ENCODE peak calls at places on chromosome 20, in eight cellular contexts. One of them, this sample, is unnamed.
A peak's percentile ranks its signal among the peaks of the same experiment; 100 is the strongest.

GRCh38 chr20:54340667-54341081 is 132.8 kb downstream of the PFDN4 start:
- DNase-seq in DMS153: no peak
- DNase-seq in fibroblast of villous mesenchyme: peak; percentile 35
- DNase-seq in T-helper 1 cell: no peak
- DNase-seq in activated CD4-positive, alpha-beta T cell treated with anti-CD3 and anti-CD28 coated beads, Interleukin-2, amount 50 U/mL, for 1 hour: no peak
- DNase-seq in hypothalamus: no peak
- DNase-seq in choroid plexus epithelial cell: peak; percentile 61
- DNase-seq in stomach: no peak
- DNase-seq in this sample: no peak

GRCh38 chr20:19074828-19075516 is 137.5 kb upstream of the SLC24A3 start:
- DNase-seq in DMS153: no peak
- DNase-seq in fibroblast of villous mesenchyme: no peak
- DNase-seq in T-helper 1 cell: no peak
- DNase-seq in activated CD4-positive, alpha-beta T cell treated with anti-CD3 and anti-CD28 coated beads, Interleukin-2, amount 50 U/mL, for 1 hour: peak; percentile 8
- DNase-seq in hypothalamus: no peak
- DNase-seq in choroid plexus epithelial cell: no peak
- DNase-seq in stomach: no peak
- DNase-seq in this sample: no peak

GRCh38 chr20:10673831-10674683 is at the start of gene JAG1:
- DNase-seq in DMS153: peak; percentile 85
- DNase-seq in fibroblast of villous mesenchyme: peak; percentile 94
- DNase-seq in T-helper 1 cell: peak; percentile 8
- DNase-seq in activated CD4-positive, alpha-beta T cell treated with anti-CD3 and anti-CD28 coated beads, Interleukin-2, amount 50 U/mL, for 1 hour: peak; percentile 26
- DNase-seq in hypothalamus: peak; percentile 92
- DNase-seq in choroid plexus epithelial cell: peak; percentile 97
- DNase-seq in stomach: peak; percentile 98
- DNase-seq in this sample: no peak

GRCh38 chr20:32463642-32464400 is 105.7 kb downstream of the ASXL1 start:
- DNase-seq in DMS153: no peak
- DNase-seq in fibroblast of villous mesenchyme: peak; percentile 49
- DNase-seq in T-helper 1 cell: no peak
- DNase-seq in activated CD4-positive, alpha-beta T cell treated with anti-CD3 and anti-CD28 coated beads, Interleukin-2, amount 50 U/mL, for 1 hour: no peak
- DNase-seq in hypothalamus: peak; percentile 91
- DNase-seq in choroid plexus epithelial cell: no peak
- DNase-seq in stomach: peak; percentile 83
- DNase-seq in this sample: no peak

GRCh38 chr20:25622049-25622448 is 1.8 kb downstream of the NANP start:
- DNase-seq in DMS153: no peak
- DNase-seq in fibroblast of villous mesenchyme: no peak
- DNase-seq in T-helper 1 cell: no peak
- DNase-seq in activated CD4-positive, alpha-beta T cell treated with anti-CD3 and anti-CD28 coated beads, Interleukin-2, amount 50 U/mL, for 1 hour: no peak
- DNase-seq in hypothalamus: no peak
- DNase-seq in choroid plexus epithelial cell: no peak
- DNase-seq in stomach: no peak
- DNase-seq in this sample: no peak

GRCh38 chr20:59253779-59254319 is 46.6 kb upstream of the EDN3 start:
- DNase-seq in DMS153: no peak
- DNase-seq in fibroblast of villous mesenchyme: no peak
- DNase-seq in T-helper 1 cell: peak; percentile 11
- DNase-seq in activated CD4-positive, alpha-beta T cell treated with anti-CD3 and anti-CD28 coated beads, Interleukin-2, amount 50 U/mL, for 1 hour: peak; percentile 24
- DNase-seq in hypothalamus: no peak
- DNase-seq in choroid plexus epithelial cell: no peak
- DNase-seq in stomach: no peak
- DNase-seq in this sample: no peak

GRCh38 chr20:37202267-37202943 is 23.1 kb upstream of the MROH8 start:
- DNase-seq in DMS153: no peak
- DNase-seq in fibroblast of villous mesenchyme: peak; percentile 97
- DNase-seq in T-helper 1 cell: no peak
- DNase-seq in activated CD4-positive, alpha-beta T cell treated with anti-CD3 and anti-CD28 coated beads, Interleukin-2, amount 50 U/mL, for 1 hour: peak; percentile 12
- DNase-seq in hypothalamus: no peak
- DNase-seq in choroid plexus epithelial cell: peak; percentile 98
- DNase-seq in stomach: no peak
- DNase-seq in this sample: no peak

GRCh38 chr20:60206259-60206658 is 248.0 kb downstream of the CDH26 start:
- DNase-seq in DMS153: peak; percentile 6
- DNase-seq in fibroblast of villous mesenchyme: peak; percentile 32
- DNase-seq in T-helper 1 cell: no peak
- DNase-seq in activated CD4-positive, alpha-beta T cell treated with anti-CD3 and anti-CD28 coated beads, Interleukin-2, amount 50 U/mL, for 1 hour: no peak
- DNase-seq in hypothalamus: no peak
- DNase-seq in choroid plexus epithelial cell: peak; percentile 37
- DNase-seq in stomach: no peak
- DNase-seq in this sample: no peak

GRCh38 chr20:18837710-18838109 is 24.1 kb downstream of the SCP2D1 start:
- DNase-seq in DMS153: no peak
- DNase-seq in fibroblast of villous mesenchyme: no peak
- DNase-seq in T-helper 1 cell: no peak
- DNase-seq in activated CD4-positive, alpha-beta T cell treated with anti-CD3 and anti-CD28 coated beads, Interleukin-2, amount 50 U/mL, for 1 hour: no peak
- DNase-seq in hypothalamus: no peak
- DNase-seq in choroid plexus epithelial cell: no peak
- DNase-seq in stomach: peak; percentile 77
- DNase-seq in this sample: no peak

GRCh38 chr20:44461142-44461802 is 14.4 kb upstream of the TTPAL start:
- DNase-seq in DMS153: no peak
- DNase-seq in fibroblast of villous mesenchyme: no peak
- DNase-seq in T-helper 1 cell: no peak
- DNase-seq in activated CD4-positive, alpha-beta T cell treated with anti-CD3 and anti-CD28 coated beads, Interleukin-2, amount 50 U/mL, for 1 hour: no peak
- DNase-seq in hypothalamus: no peak
- DNase-seq in choroid plexus epithelial cell: no peak
- DNase-seq in stomach: no peak
- DNase-seq in this sample: no peak

GRCh38 chr20:62697468-62697912 is 11.1 kb upstream of the NTSR1 start:
- DNase-seq in DMS153: no peak
- DNase-seq in fibroblast of villous mesenchyme: no peak
- DNase-seq in T-helper 1 cell: no peak
- DNase-seq in activated CD4-positive, alpha-beta T cell treated with anti-CD3 and anti-CD28 coated beads, Interleukin-2, amount 50 U/mL, for 1 hour: no peak
- DNase-seq in hypothalamus: peak; percentile 75
- DNase-seq in choroid plexus epithelial cell: no peak
- DNase-seq in stomach: no peak
- DNase-seq in this sample: no peak

GRCh38 chr20:11366660-11367059 is 551.0 kb upstream of the BTBD3 start:
- DNase-seq in DMS153: no peak
- DNase-seq in fibroblast of villous mesenchyme: no peak
- DNase-seq in T-helper 1 cell: no peak
- DNase-seq in activated CD4-positive, alpha-beta T cell treated with anti-CD3 and anti-CD28 coated beads, Interleukin-2, amount 50 U/mL, for 1 hour: no peak
- DNase-seq in hypothalamus: no peak
- DNase-seq in choroid plexus epithelial cell: peak; percentile 55
- DNase-seq in stomach: no peak
- DNase-seq in this sample: no peak

GRCh38 chr20:56554869-56555268 is 21.8 kb downstream of the FAM209B start:
- DNase-seq in DMS153: peak; percentile 98
- DNase-seq in fibroblast of villous mesenchyme: peak; percentile 97
- DNase-seq in T-helper 1 cell: no peak
- DNase-seq in activated CD4-positive, alpha-beta T cell treated with anti-CD3 and anti-CD28 coated beads, Interleukin-2, amount 50 U/mL, for 1 hour: no peak
- DNase-seq in hypothalamus: no peak
- DNase-seq in choroid plexus epithelial cell: peak; percentile 98
- DNase-seq in stomach: no peak
- DNase-seq in this sample: no peak